ENCODE peak calls at places on chromosomes 1 and 21, in four cellular contexts. Z is K562, F is GM12878, A is H1. L is an unnamed sample.

GRCh38 chr1:27967106-27967883 is 7.5 kb downstream of the XKR8 start:
- DNase-seq in F (no peak), Z (no peak), A (no peak), L (no peak)

GRCh38 chr1:153364766-153365678 is 7.4 kb downstream of the S100A9 start:
- DNase-seq in Z (no peak), F (no peak), A (no peak), L (no peak)

GRCh38 chr1:156476501-156477298 is 23.9 kb downstream of the MEF2D start:
- DNase-seq in Z (no peak), F (no peak), A (no peak), L (no peak)

GRCh38 chr1:118535901-118536300 is 350.9 kb upstream of the SPAG17 start:
- DNase-seq in F (no peak), Z (no peak), A (no peak), L (no peak)

GRCh38 chr1:28062806-28063205 is 25.6 kb downstream of the EYA3 start:
- DNase-seq in F (no peak), A (no peak), Z (no peak), L (no peak)

GRCh38 chr1:94531664-94532063 is 9.9 kb downstream of the F3 start:
- DNase-seq in A (no peak), F (no peak), Z (no peak), L (no peak)

GRCh38 chr1:167717351-167717750 is 4.4 kb upstream of the MPZL1 start:
- DNase-seq in Z (no peak), F (no peak), A (no peak), L (no peak)

GRCh38 chr1:232704694-232705680 is 75.1 kb upstream of the SIPA1L2 start:
- DNase-seq in A (no peak), Z (no peak), F (no peak), L (peak)

GRCh38 chr1:161159087-161159914 is at the start of gene USP21:
- DNase-seq in A (peak), F (peak), Z (peak), L (peak)

GRCh38 chr1:53294557-53294956 is 33.3 kb downstream of the LRP8 start:
- DNase-seq in Z (no peak), F (no peak), A (no peak), L (no peak)

GRCh38 chr1:223016890-223017289 is 126.2 kb downstream of the TLR5 start:
- DNase-seq in F (no peak), A (no peak), Z (no peak), L (no peak)
- TF ChIP-seq EGR1 in F (no peak), A (no peak), Z (no peak), L (no peak)

DNA sequence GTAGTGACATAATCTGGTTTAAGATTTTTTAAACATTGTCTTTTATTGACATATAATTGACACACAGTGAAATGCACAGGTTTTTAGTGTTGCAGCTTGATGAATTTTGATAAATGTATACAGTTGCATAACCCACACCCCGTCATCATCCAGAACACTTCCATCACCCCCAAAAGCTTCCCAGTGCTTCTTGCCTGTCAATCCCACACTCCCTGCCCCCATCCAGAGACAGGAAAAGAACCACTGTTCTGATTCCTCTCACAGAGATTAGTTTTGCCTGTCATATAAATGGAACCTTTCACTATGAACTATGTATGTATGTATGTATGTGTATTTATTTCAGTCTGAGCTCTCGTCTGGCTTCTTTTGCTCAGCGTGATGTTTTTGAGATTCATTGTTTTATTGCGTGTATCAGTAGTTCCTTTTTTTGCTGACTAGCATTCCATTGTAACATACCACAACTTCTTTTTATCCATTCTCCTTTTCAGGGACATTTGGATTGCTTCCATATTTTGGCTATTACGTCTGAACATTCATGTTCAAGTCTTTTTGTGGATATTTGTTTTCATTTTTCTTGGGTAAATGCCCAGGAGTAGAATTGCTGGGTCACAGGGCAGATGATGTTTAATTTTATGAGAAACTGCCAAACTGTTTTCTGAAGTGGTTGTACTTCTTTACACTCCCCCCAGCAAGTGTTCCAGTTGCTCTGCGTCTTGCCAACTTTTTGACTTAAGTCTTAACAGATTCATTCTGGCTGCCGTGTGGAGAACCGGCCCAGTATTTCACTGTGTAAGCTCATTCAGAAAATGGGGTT is 8.7 kb downstream of the UBIAD1 start:
- DNase-seq in Z (no peak), A (no peak), F (no peak), L (no peak)
- TF ChIP-seq EGR1 in Z (no peak), A (no peak), F (no peak), L (no peak)

DNA sequence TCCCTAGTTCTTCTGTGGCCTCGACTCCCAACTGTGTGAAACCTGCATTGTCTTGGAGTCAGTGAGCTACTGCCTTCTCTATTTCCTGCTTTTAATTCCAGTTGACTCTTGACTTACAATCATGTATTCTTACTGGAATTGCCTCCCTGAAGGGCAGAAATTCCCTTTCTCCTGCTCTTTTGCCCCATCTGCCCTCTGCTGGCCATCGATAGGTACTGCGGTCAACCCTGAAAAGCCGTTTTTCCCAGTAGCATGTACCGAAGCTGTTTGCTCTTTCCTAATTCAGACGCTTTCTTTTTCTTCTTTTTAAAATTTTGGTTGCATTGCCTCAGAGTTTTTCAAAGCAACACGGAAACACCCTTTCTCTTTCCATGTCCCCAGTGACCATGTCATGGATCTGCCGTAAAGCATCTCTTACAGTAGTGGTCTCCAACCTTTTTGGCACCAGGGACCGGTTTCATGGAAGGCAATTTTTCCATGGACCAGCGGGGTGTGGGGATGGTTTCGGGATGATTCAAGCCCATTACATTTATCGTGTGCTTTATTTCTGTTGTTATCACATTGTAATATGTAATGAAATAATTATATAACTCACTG is 164.2 kb upstream of the C1orf21 start:
- DNase-seq in A (peak), F (peak), Z (peak), L (peak)
- TF ChIP-seq EGR1 in A (no peak), F (no peak), Z (no peak), L (no peak)

GRCh38 chr21:33948096-33948950 is 32.7 kb upstream of the ATP5PO start:
- DNase-seq in F (peak), A (peak), Z (peak), L (peak)
- TF ChIP-seq EGR1 in F (no peak), A (no peak), Z (no peak), L (no peak)

GRCh38 chr1:58986996-58987767 is 203.3 kb upstream of the JUN start:
- DNase-seq in Z (no peak), F (no peak), A (no peak), L (no peak)
- TF ChIP-seq EGR1 in Z (no peak), F (no peak), A (no peak), L (no peak)

GRCh38 chr1:21293537-21294265 is 3.4 kb upstream of the ECE1 start:
- DNase-seq in A (no peak), F (peak), Z (no peak), L (no peak)
- TF ChIP-seq EGR1 in A (no peak), F (no peak), Z (no peak), L (no peak)

DNA sequence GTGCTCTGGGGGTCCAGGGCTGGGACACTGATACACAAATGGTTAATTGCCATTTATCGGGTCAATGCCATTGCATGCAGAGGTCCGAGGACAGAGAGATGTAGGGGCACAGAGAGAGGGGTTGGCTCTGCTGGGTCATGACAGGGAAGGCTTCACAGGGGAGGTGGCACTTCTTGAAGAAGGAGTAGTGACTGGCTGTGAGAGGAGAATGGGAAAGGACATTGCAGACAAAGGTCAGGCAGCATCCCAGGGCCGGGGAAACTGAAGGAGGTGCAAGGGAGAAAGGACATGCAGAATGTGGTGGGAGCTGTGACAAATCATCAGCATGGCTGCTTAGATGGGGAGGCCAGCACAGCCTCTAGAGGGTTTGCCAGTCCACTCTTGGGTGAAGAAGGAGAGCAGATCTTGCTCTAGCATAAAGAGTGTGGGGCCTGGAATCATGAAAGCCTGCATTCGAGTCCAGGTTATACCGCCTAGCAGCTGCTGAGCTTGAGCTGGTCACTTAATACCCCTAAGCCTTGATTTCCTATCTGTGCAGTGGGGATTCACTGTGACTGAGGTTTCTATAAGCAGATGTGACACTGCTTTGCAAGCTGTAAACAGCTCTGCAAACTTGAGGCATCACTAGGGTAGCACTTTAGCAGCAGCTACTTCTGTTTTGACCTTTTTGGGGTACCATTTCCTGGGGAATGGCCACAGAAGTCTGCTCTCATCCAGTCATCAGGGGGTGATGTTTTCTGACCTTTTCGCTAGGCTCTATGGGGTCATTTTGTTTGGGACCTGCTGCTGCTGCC is 59.2 kb upstream of the EPS8L3 start:
- DNase-seq in F (no peak), A (peak), Z (peak), L (no peak)
- TF ChIP-seq EGR1 in F (no peak), A (no peak), Z (no peak), L (no peak)

DNA sequence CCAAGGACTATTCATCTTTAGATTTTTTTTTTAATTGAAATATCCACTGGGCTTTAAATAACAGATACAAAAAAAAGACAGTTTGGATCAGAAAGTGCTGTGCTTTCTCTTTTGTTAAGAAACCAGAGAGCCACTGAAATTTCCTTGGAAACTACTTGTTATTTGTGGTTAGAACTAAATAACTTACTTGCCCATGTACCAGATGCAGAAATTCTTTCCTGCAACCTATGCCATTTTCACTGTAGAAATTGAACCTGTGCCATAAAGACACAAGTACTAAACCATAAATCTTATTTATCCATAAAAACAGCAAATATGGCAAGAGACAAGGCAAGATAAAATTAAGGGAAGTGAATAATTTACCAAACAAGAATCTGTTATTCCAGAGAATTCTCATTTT is 6.0 kb upstream of the PHTF1 start:
- DNase-seq in A (no peak), F (no peak), Z (no peak), L (no peak)
- TF ChIP-seq EGR1 in A (no peak), F (no peak), Z (no peak), L (no peak)

DNA sequence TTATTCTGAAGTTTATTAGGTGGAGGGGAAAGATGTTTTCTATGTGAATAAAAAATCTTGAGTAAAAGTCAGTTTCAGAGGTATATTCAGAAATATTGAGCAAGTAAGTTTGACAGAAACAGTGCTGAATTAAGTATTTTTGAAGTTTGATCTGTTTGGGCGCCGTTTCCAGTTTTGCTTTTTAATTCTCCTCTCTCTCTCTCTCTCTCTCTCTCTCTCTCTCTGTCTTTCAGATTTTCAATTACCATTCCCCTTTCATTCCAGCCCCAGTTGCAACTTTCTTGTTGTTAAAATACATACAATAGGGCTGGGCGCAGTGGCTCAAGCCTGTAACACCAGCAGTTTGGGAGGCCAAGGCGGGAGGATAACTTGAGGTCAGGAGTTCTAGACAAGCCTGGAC is 24.0 kb downstream of the ADGRL2 start:
- DNase-seq in Z (no peak), F (no peak), A (no peak), L (no peak)
- TF ChIP-seq EGR1 in Z (no peak), F (no peak), A (no peak), L (no peak)

L was measured in HCT116.